ENCODE peak calls at places on chromosome 9, in seven cellular contexts. One of them, this sample, is unnamed.

GRCh38 chr9:94222870-94223269 is 36.2 kb upstream of the ZNF169 start:
- DNase-seq in upper lobe of left lung: no peak
- DNase-seq in suprapubic skin: no peak
- DNase-seq in IMR-90: no peak
- DNase-seq in Peyer's patch: no peak
- DNase-seq in ovary: no peak
- DNase-seq in gastrocnemius medialis: no peak
- DNase-seq in this sample: no peak

GRCh38 chr9:21708225-21708624 is 94.2 kb upstream of the MTAP start:
- DNase-seq in suprapubic skin: no peak
- DNase-seq in ovary: no peak
- DNase-seq in Peyer's patch: no peak
- DNase-seq in gastrocnemius medialis: no peak
- DNase-seq in upper lobe of left lung: no peak
- DNase-seq in IMR-90: no peak
- DNase-seq in this sample: no peak

GRCh38 chr9:118401551-118401950 is 697.3 kb downstream of the TLR4 start:
- DNase-seq in gastrocnemius medialis: no peak
- DNase-seq in suprapubic skin: no peak
- DNase-seq in IMR-90: no peak
- DNase-seq in upper lobe of left lung: no peak
- DNase-seq in ovary: no peak
- DNase-seq in Peyer's patch: no peak
- DNase-seq in this sample: no peak

GRCh38 chr9:113756476-113757198 is 119.5 kb upstream of the ZNF618 start:
- DNase-seq in suprapubic skin: no peak
- DNase-seq in Peyer's patch: no peak
- DNase-seq in ovary: no peak
- DNase-seq in gastrocnemius medialis: no peak
- DNase-seq in IMR-90: no peak
- DNase-seq in upper lobe of left lung: no peak
- DNase-seq in this sample: no peak

GRCh38 chr9:121992571-121993212 is 100.4 kb downstream of the TTLL11 start:
- DNase-seq in ovary: peak; percentile 66
- DNase-seq in IMR-90: peak; percentile 82
- DNase-seq in upper lobe of left lung: no peak
- DNase-seq in gastrocnemius medialis: peak; percentile 58
- DNase-seq in suprapubic skin: no peak
- DNase-seq in Peyer's patch: peak; percentile 79
- DNase-seq in this sample: no peak

GRCh38 chr9:68762570-68762969 is 57.5 kb downstream of the PIP5K1B start:
- DNase-seq in gastrocnemius medialis: no peak
- DNase-seq in upper lobe of left lung: no peak
- DNase-seq in suprapubic skin: no peak
- DNase-seq in ovary: no peak
- DNase-seq in Peyer's patch: no peak
- DNase-seq in IMR-90: no peak
- DNase-seq in this sample: no peak

GRCh38 chr9:14294659-14295058 is 19.3 kb downstream of the NFIB start:
- DNase-seq in suprapubic skin: no peak
- DNase-seq in gastrocnemius medialis: no peak
- DNase-seq in IMR-90: no peak
- DNase-seq in upper lobe of left lung: no peak
- DNase-seq in Peyer's patch: no peak
- DNase-seq in ovary: no peak
- DNase-seq in this sample: no peak

GRCh38 chr9:81860581-81860980 is 67.6 kb upstream of the SPATA31D4 start:
- DNase-seq in suprapubic skin: no peak
- DNase-seq in IMR-90: no peak
- DNase-seq in upper lobe of left lung: no peak
- DNase-seq in Peyer's patch: no peak
- DNase-seq in gastrocnemius medialis: no peak
- DNase-seq in ovary: no peak
- DNase-seq in this sample: no peak

GRCh38 chr9:97555164-97555563 is 53.7 kb downstream of the TMOD1 start:
- DNase-seq in IMR-90: peak; percentile 13
- DNase-seq in ovary: peak; percentile 87
- DNase-seq in suprapubic skin: no peak
- DNase-seq in upper lobe of left lung: no peak
- DNase-seq in Peyer's patch: no peak
- DNase-seq in gastrocnemius medialis: no peak
- DNase-seq in this sample: no peak

GRCh38 chr9:14027114-14027812 is 286.7 kb downstream of the NFIB start:
- DNase-seq in suprapubic skin: no peak
- DNase-seq in Peyer's patch: peak; percentile 45
- DNase-seq in upper lobe of left lung: no peak
- DNase-seq in gastrocnemius medialis: peak; percentile 81
- DNase-seq in ovary: no peak
- DNase-seq in IMR-90: no peak
- DNase-seq in this sample: no peak

GRCh38 chr9:113541019-113541900 is 77.7 kb downstream of the RGS3 start:
- DNase-seq in upper lobe of left lung: no peak
- DNase-seq in Peyer's patch: peak; percentile 46
- DNase-seq in gastrocnemius medialis: no peak
- DNase-seq in IMR-90: peak; percentile 55
- DNase-seq in ovary: peak; percentile 32
- DNase-seq in suprapubic skin: peak; percentile 39
- DNase-seq in this sample: no peak

GRCh38 chr9:129317179-129318011 is 139.3 kb upstream of the IER5L start:
- DNase-seq in Peyer's patch: peak; percentile 55
- DNase-seq in IMR-90: peak; percentile 45
- DNase-seq in ovary: peak; percentile 68
- DNase-seq in upper lobe of left lung: no peak
- DNase-seq in gastrocnemius medialis: no peak
- DNase-seq in suprapubic skin: no peak
- DNase-seq in this sample: peak; percentile 85

GRCh38 chr9:126520453-126520852 is 93.3 kb upstream of the LMX1B start:
- DNase-seq in suprapubic skin: no peak
- DNase-seq in Peyer's patch: no peak
- DNase-seq in IMR-90: no peak
- DNase-seq in upper lobe of left lung: no peak
- DNase-seq in ovary: no peak
- DNase-seq in gastrocnemius medialis: no peak
- DNase-seq in this sample: no peak

GRCh38 chr9:114860187-114860586 is 54.3 kb upstream of the TNFSF15 start:
- DNase-seq in IMR-90: peak; percentile 45
- DNase-seq in gastrocnemius medialis: no peak
- DNase-seq in Peyer's patch: no peak
- DNase-seq in suprapubic skin: no peak
- DNase-seq in ovary: no peak
- DNase-seq in upper lobe of left lung: no peak
- DNase-seq in this sample: no peak

GRCh38 chr9:129362287-129363098 is 184.4 kb upstream of the IER5L start:
- DNase-seq in gastrocnemius medialis: no peak
- DNase-seq in upper lobe of left lung: no peak
- DNase-seq in ovary: no peak
- DNase-seq in IMR-90: no peak
- DNase-seq in Peyer's patch: no peak
- DNase-seq in suprapubic skin: no peak
- DNase-seq in this sample: no peak

GRCh38 chr9:69971643-69972449 is 71.8 kb upstream of the MAMDC2 start:
- DNase-seq in Peyer's patch: peak; percentile 66
- DNase-seq in ovary: peak; percentile 89
- DNase-seq in upper lobe of left lung: no peak
- DNase-seq in suprapubic skin: peak; percentile 84
- DNase-seq in IMR-90: peak; percentile 68
- DNase-seq in gastrocnemius medialis: peak; percentile 35
- DNase-seq in this sample: no peak

GRCh38 chr9:21559402-21560280 is 77.5 kb upstream of the IFNE start:
- DNase-seq in IMR-90: peak; percentile 55
- DNase-seq in ovary: peak; percentile 49
- DNase-seq in Peyer's patch: peak; percentile 83
- DNase-seq in suprapubic skin: peak; percentile 57
- DNase-seq in gastrocnemius medialis: no peak
- DNase-seq in upper lobe of left lung: peak; percentile 89
- DNase-seq in this sample: no peak

GRCh38 chr9:87455407-87455806 is 42.3 kb upstream of the DAPK1 start:
- DNase-seq in gastrocnemius medialis: no peak
- DNase-seq in ovary: no peak
- DNase-seq in Peyer's patch: no peak
- DNase-seq in IMR-90: no peak
- DNase-seq in upper lobe of left lung: no peak
- DNase-seq in suprapubic skin: no peak
- DNase-seq in this sample: no peak

GRCh38 chr9:123044556-123044955 is 11.1 kb downstream of the GPR21 start:
- DNase-seq in upper lobe of left lung: no peak
- DNase-seq in ovary: no peak
- DNase-seq in gastrocnemius medialis: no peak
- DNase-seq in suprapubic skin: no peak
- DNase-seq in IMR-90: peak; percentile 79
- DNase-seq in Peyer's patch: no peak
- DNase-seq in this sample: no peak

GRCh38 chr9:26551451-26551850 is 341.2 kb downstream of the CAAP1 start:
- DNase-seq in gastrocnemius medialis: no peak
- DNase-seq in IMR-90: no peak
- DNase-seq in suprapubic skin: no peak
- DNase-seq in ovary: no peak
- DNase-seq in Peyer's patch: no peak
- DNase-seq in upper lobe of left lung: no peak
- DNase-seq in this sample: no peak

DNA sequence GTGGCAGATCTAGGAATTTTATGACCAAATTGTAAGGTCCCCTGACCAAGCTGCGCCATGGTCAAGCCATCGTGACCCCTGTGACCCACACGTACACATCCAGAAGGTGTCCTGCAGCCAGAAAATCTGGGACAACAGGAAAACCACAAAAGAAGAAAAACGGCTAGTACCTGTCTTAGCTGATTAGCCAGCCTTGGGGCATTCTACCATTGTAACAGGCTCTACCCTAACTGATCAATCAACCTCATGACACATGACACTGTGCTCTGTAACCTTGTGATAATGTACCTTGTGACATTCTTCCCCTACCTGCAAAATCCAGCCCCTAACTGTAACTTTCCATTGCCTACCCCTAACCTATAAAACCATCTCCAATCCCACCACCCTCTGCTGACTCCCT is 43.6 kb downstream of the SPTLC1 start:
- DNase-seq in upper lobe of left lung: no peak
- DNase-seq in gastrocnemius medialis: no peak
- DNase-seq in suprapubic skin: no peak
- DNase-seq in ovary: no peak
- DNase-seq in IMR-90: no peak
- DNase-seq in Peyer's patch: no peak
- DNase-seq in this sample: no peak
- H3K36me3 ChIP-seq in upper lobe of left lung: peaks cover 4% of the 10 kb centered on the region
- H3K36me3 ChIP-seq in gastrocnemius medialis: no peaks in the 10 kb centered on the region
- H3K36me3 ChIP-seq in suprapubic skin: peaks cover 49% of the 10 kb centered on the region
- H3K36me3 ChIP-seq in ovary: no peaks in the 10 kb centered on the region
- H3K36me3 ChIP-seq in IMR-90: peaks cover 30% of the 10 kb centered on the region
- H3K36me3 ChIP-seq in Peyer's patch: no peaks in the 10 kb centered on the region
- H3K36me3 ChIP-seq in this sample: no peaks in the 10 kb centered on the region

GRCh38 chr9:89381308-89381609 is 63.0 kb downstream of the SECISBP2 start:
- DNase-seq in IMR-90: no peak
- DNase-seq in gastrocnemius medialis: no peak
- DNase-seq in upper lobe of left lung: no peak
- DNase-seq in suprapubic skin: no peak
- DNase-seq in ovary: no peak
- DNase-seq in Peyer's patch: no peak
- DNase-seq in this sample: no peak
- TF ChIP-seq POLR2A in IMR-90: no peak
- TF ChIP-seq POLR2A in gastrocnemius medialis: no peak
- TF ChIP-seq POLR2A in upper lobe of left lung: no peak
- TF ChIP-seq POLR2A in suprapubic skin: no peak
- TF ChIP-seq POLR2A in ovary: no peak
- TF ChIP-seq POLR2A in Peyer's patch: no peak
- TF ChIP-seq POLR2A in this sample: no peak

GRCh38 chr9:33294670-33295432 is 4.5 kb downstream of the NFX1 start:
- DNase-seq in IMR-90: no peak
- DNase-seq in ovary: no peak
- DNase-seq in suprapubic skin: no peak
- DNase-seq in gastrocnemius medialis: no peak
- DNase-seq in upper lobe of left lung: no peak
- DNase-seq in Peyer's patch: no peak
- DNase-seq in this sample: no peak

GRCh38 chr9:33300546-33300945 is 10.2 kb downstream of the NFX1 start:
- DNase-seq in suprapubic skin: no peak
- DNase-seq in upper lobe of left lung: no peak
- DNase-seq in IMR-90: no peak
- DNase-seq in ovary: no peak
- DNase-seq in gastrocnemius medialis: no peak
- DNase-seq in Peyer's patch: peak; percentile 57
- DNase-seq in this sample: no peak

GRCh38 chr9:33293782-33294181 is 3.5 kb downstream of the NFX1 start:
- DNase-seq in gastrocnemius medialis: no peak
- DNase-seq in ovary: no peak
- DNase-seq in suprapubic skin: no peak
- DNase-seq in IMR-90: no peak
- DNase-seq in upper lobe of left lung: no peak
- DNase-seq in Peyer's patch: no peak
- DNase-seq in this sample: no peak

GRCh38 chr9:33295571-33295970 is 5.3 kb downstream of the NFX1 start:
- DNase-seq in IMR-90: no peak
- DNase-seq in ovary: no peak
- DNase-seq in Peyer's patch: no peak
- DNase-seq in gastrocnemius medialis: no peak
- DNase-seq in upper lobe of left lung: no peak
- DNase-seq in suprapubic skin: no peak
- DNase-seq in this sample: no peak

GRCh38 chr9:33297455-33297854 is 7.1 kb downstream of the NFX1 start:
- DNase-seq in suprapubic skin: no peak
- DNase-seq in gastrocnemius medialis: peak; percentile 52
- DNase-seq in IMR-90: no peak
- DNase-seq in upper lobe of left lung: no peak
- DNase-seq in Peyer's patch: peak; percentile 90
- DNase-seq in ovary: no peak
- DNase-seq in this sample: no peak
- H3K36me3 ChIP-seq in suprapubic skin: peaks cover 80% of the 10 kb centered on the region
- H3K36me3 ChIP-seq in gastrocnemius medialis: no peaks in the 10 kb centered on the region
- H3K36me3 ChIP-seq in IMR-90: peaks cover 51% of the 10 kb centered on the region
- H3K36me3 ChIP-seq in upper lobe of left lung: peaks cover 10% of the 10 kb centered on the region
- H3K36me3 ChIP-seq in Peyer's patch: no peaks in the 10 kb centered on the region
- H3K36me3 ChIP-seq in ovary: no peaks in the 10 kb centered on the region
- H3K36me3 ChIP-seq in this sample: peaks cover 67% of the 10 kb centered on the region

DNA sequence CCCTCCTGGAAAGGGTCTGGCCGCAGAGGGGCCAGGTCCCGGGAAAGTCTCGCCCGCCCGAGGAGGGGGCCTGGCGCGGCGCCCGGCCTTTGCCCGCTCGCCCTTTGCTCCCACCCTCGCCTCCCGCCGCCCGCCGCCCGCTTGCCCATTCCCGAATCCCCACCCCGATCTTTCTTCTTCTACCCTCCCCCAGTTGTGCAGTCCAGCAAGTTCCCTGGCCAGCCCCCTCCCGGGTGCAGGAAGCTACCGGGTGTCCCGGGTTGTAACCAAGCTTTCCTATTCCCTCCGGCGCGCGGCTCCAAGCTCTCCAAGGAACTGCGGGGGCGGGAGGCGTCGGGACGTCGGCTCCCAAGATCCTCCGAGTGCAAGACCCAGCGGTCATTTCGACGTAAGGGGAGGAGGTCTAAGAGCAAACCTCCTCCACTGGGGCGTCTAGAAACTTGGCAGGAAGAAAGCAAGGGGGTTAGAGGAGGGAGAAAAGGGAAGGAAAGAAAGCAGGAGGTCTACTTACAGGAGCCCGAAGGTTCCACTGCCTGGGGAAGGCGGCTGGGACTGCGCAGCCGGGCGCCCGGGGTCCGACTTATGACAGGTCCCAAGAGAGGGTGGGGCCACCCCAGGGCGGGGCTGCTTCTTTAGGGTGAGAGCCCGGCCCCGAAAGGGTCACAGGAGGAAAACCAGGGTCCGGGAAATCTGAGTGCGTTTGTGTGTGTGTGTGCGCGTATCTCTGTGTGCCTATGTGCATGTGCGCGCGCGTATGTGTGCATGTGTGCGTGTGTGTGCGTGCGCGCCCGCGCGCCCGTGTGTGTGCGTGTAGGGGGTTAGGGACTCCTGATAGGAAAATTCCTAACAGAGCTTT is at the start of gene PTGR1:
- DNase-seq in ovary: peak; percentile 89
- DNase-seq in gastrocnemius medialis: peak; percentile 41
- DNase-seq in Peyer's patch: peak; percentile 83
- DNase-seq in upper lobe of left lung: peak; percentile 94
- DNase-seq in suprapubic skin: peak; percentile 88
- DNase-seq in IMR-90: peak; percentile 89
- DNase-seq in this sample: no peak
- TF ChIP-seq POLR2A in ovary: no peak
- TF ChIP-seq POLR2A in gastrocnemius medialis: no peak
- TF ChIP-seq POLR2A in Peyer's patch: peak; percentile 73
- TF ChIP-seq POLR2A in upper lobe of left lung: peak; percentile 24
- TF ChIP-seq POLR2A in suprapubic skin: no peak
- TF ChIP-seq POLR2A in IMR-90: peak; percentile 45
- TF ChIP-seq POLR2A in this sample: no peak